ENCODE peak calls at places on chromosomes 7 and 10, in five cellular contexts. One of them, this sample, is unnamed.

GRCh38 chr7:44286182-44286617 is 39.2 kb downstream of the CAMK2B start:
- DNase-seq in cardiac fibroblast: no peak
- DNase-seq in BJ: no peak
- DNase-seq in chondrocyte: no peak
- DNase-seq in uterus: peak
- DNase-seq in this sample: peak

GRCh38 chr7:2063562-2064360 is 169.0 kb downstream of the MAD1L1 start:
- DNase-seq in BJ: no peak
- DNase-seq in uterus: peak
- DNase-seq in chondrocyte: no peak
- DNase-seq in cardiac fibroblast: peak
- DNase-seq in this sample: no peak

GRCh38 chr7:22442187-22442886 is 57.7 kb downstream of the STEAP1B start:
- DNase-seq in BJ: no peak
- DNase-seq in uterus: no peak
- DNase-seq in cardiac fibroblast: no peak
- DNase-seq in chondrocyte: no peak
- DNase-seq in this sample: no peak

GRCh38 chr7:68488366-68489060 is 1109.8 kb upstream of the AUTS2 start:
- DNase-seq in uterus: no peak
- DNase-seq in cardiac fibroblast: no peak
- DNase-seq in BJ: no peak
- DNase-seq in chondrocyte: no peak
- DNase-seq in this sample: no peak

GRCh38 chr7:80307251-80307856 is 172.7 kb downstream of the GNAI1 start:
- DNase-seq in BJ: peak
- DNase-seq in chondrocyte: no peak
- DNase-seq in cardiac fibroblast: peak
- DNase-seq in uterus: no peak
- DNase-seq in this sample: no peak

GRCh38 chr7:131183611-131184119 is 144.0 kb upstream of the MKLN1 start:
- DNase-seq in cardiac fibroblast: peak
- DNase-seq in chondrocyte: no peak
- DNase-seq in BJ: no peak
- DNase-seq in uterus: no peak
- DNase-seq in this sample: no peak

GRCh38 chr10:133044502-133044901 is 43.2 kb upstream of the ADGRA1 start:
- DNase-seq in cardiac fibroblast: peak
- DNase-seq in chondrocyte: no peak
- DNase-seq in BJ: no peak
- DNase-seq in uterus: peak
- DNase-seq in this sample: no peak

GRCh38 chr10:122154733-122155366 is 116.2 kb upstream of the BTBD16 start:
- DNase-seq in BJ: no peak
- DNase-seq in uterus: peak
- DNase-seq in chondrocyte: no peak
- DNase-seq in cardiac fibroblast: peak
- DNase-seq in this sample: no peak

GRCh38 chr7:28732037-28732869 is 225.9 kb downstream of the TRIL start:
- DNase-seq in chondrocyte: no peak
- DNase-seq in cardiac fibroblast: peak
- DNase-seq in uterus: peak
- DNase-seq in BJ: no peak
- DNase-seq in this sample: no peak

GRCh38 chr10:97367126-97367649 is 32.7 kb upstream of the FRAT2 start:
- DNase-seq in cardiac fibroblast: no peak
- DNase-seq in chondrocyte: no peak
- DNase-seq in uterus: no peak
- DNase-seq in BJ: no peak
- DNase-seq in this sample: no peak

GRCh38 chr10:3813267-3813666 is 28.3 kb upstream of the KLF6 start:
- DNase-seq in uterus: no peak
- DNase-seq in chondrocyte: no peak
- DNase-seq in cardiac fibroblast: no peak
- DNase-seq in BJ: no peak
- DNase-seq in this sample: no peak

GRCh38 chr7:71148098-71148497 is 16.2 kb downstream of the GALNT17 start:
- DNase-seq in BJ: no peak
- DNase-seq in uterus: no peak
- DNase-seq in cardiac fibroblast: no peak
- DNase-seq in chondrocyte: no peak
- DNase-seq in this sample: no peak

DNA sequence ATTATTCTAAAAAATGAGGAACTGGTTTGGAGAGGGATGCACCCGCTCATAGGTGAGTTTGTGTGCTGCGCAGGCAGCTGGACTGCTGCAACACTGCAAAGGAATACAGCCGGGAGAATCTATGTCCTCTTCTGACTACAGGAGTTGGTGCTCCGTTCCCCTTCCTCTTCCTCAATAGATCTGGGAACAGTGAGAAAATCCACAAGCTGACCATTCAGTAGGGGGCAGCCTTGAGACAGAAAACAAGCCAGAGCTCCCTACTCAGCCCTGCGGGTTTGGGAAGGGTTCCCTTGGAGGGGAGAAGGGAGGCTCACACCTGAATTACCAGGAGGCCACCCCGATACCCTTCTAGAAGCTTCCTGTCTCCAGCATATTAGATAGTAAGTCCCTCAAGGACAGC is 87.3 kb upstream of the FOXI2 start:
- DNase-seq in BJ: no peak
- DNase-seq in uterus: no peak
- DNase-seq in cardiac fibroblast: no peak
- DNase-seq in chondrocyte: no peak
- DNase-seq in this sample: no peak
- TF ChIP-seq CTCF in BJ: no peak
- TF ChIP-seq CTCF in uterus: no peak
- TF ChIP-seq CTCF in cardiac fibroblast: no peak
- TF ChIP-seq CTCF in chondrocyte: peak
- TF ChIP-seq CTCF in this sample: no peak

DNA sequence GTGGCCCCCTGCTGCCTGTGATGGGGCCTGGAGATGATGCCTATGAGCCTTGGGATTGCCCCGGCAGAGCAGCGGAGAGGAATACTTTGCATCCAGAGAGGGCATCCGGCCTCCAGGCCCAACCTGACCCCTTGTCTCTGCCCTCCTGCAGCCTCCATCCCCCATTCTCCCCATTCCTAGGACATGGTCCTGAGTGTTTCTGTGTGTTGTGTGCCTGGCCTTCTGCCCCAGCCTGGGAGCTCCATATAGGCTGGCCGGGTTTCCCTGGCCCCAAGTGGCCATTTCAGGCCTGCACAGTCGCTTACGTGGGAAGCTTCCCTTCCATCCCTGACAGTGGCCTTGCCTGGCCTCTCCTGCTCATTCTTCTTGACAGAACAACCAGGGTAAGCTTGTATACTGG is 296.7 kb upstream of the ZMIZ1 start:
- DNase-seq in cardiac fibroblast: no peak
- DNase-seq in uterus: no peak
- DNase-seq in chondrocyte: no peak
- DNase-seq in BJ: no peak
- DNase-seq in this sample: no peak
- TF ChIP-seq CTCF in cardiac fibroblast: no peak
- TF ChIP-seq CTCF in uterus: no peak
- TF ChIP-seq CTCF in chondrocyte: no peak
- TF ChIP-seq CTCF in BJ: no peak
- TF ChIP-seq CTCF in this sample: no peak

DNA sequence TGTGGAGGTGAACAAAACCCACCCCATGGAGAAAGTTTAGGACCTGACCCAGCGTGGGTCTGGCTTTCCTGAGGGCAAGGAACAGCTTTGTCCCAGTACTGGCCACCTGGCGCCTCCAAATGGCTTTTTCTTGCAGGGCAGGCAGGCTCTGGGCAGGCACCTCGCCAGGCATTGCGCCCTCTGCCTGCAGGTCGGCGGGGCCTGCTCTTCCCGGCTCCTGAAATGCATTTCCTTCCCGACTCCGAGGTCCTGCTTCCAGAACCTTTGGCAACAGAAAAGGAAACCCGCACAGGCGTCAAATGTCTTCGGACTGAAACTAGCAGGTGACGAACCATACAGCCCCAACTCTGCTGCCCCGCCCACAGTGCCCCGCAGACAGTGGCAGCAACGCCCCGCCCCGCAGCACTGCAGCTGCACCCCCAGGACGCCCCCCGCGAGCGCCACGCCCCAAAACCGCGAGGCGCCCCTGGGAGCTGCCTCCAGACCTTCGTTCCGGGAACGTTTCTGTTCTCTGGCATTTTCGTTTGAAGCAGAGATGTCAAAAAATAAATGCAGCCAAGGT is 65.5 kb downstream of the C10orf143 start:
- DNase-seq in BJ: no peak
- DNase-seq in cardiac fibroblast: peak
- DNase-seq in chondrocyte: no peak
- DNase-seq in uterus: no peak
- DNase-seq in this sample: no peak
- TF ChIP-seq CTCF in BJ: peak
- TF ChIP-seq CTCF in cardiac fibroblast: no peak
- TF ChIP-seq CTCF in chondrocyte: peak
- TF ChIP-seq CTCF in uterus: no peak
- TF ChIP-seq CTCF in this sample: no peak

GRCh38 chr7:115038158-115038557 is 116.3 kb downstream of the MDFIC start:
- DNase-seq in cardiac fibroblast: no peak
- DNase-seq in uterus: no peak
- DNase-seq in chondrocyte: no peak
- DNase-seq in BJ: no peak
- DNase-seq in this sample: no peak
- TF ChIP-seq CTCF in cardiac fibroblast: no peak
- TF ChIP-seq CTCF in uterus: no peak
- TF ChIP-seq CTCF in chondrocyte: no peak
- TF ChIP-seq CTCF in BJ: no peak
- TF ChIP-seq CTCF in this sample: no peak

GRCh38 chr10:71888623-71889387 is 37.8 kb upstream of the PSAP start:
- DNase-seq in chondrocyte: no peak
- DNase-seq in uterus: peak
- DNase-seq in BJ: peak
- DNase-seq in cardiac fibroblast: peak
- DNase-seq in this sample: no peak
- TF ChIP-seq CTCF in chondrocyte: peak
- TF ChIP-seq CTCF in uterus: no peak
- TF ChIP-seq CTCF in BJ: no peak
- TF ChIP-seq CTCF in cardiac fibroblast: no peak
- TF ChIP-seq CTCF in this sample: no peak

GRCh38 chr10:67808706-67809105 is 29.3 kb downstream of the DNAJC12 start:
- DNase-seq in uterus: no peak
- DNase-seq in BJ: no peak
- DNase-seq in cardiac fibroblast: no peak
- DNase-seq in chondrocyte: no peak
- DNase-seq in this sample: no peak

GRCh38 chr10:67803588-67804394 is 34.2 kb downstream of the DNAJC12 start:
- DNase-seq in BJ: no peak
- DNase-seq in uterus: no peak
- DNase-seq in chondrocyte: no peak
- DNase-seq in cardiac fibroblast: no peak
- DNase-seq in this sample: no peak

GRCh38 chr10:67804395-67804678 is 33.7 kb downstream of the DNAJC12 start:
- DNase-seq in uterus: no peak
- DNase-seq in BJ: no peak
- DNase-seq in cardiac fibroblast: no peak
- DNase-seq in chondrocyte: no peak
- DNase-seq in this sample: no peak

GRCh38 chr10:67812007-67812406 is 26.0 kb downstream of the DNAJC12 start:
- DNase-seq in cardiac fibroblast: no peak
- DNase-seq in chondrocyte: no peak
- DNase-seq in BJ: no peak
- DNase-seq in uterus: no peak
- DNase-seq in this sample: no peak

DNA sequence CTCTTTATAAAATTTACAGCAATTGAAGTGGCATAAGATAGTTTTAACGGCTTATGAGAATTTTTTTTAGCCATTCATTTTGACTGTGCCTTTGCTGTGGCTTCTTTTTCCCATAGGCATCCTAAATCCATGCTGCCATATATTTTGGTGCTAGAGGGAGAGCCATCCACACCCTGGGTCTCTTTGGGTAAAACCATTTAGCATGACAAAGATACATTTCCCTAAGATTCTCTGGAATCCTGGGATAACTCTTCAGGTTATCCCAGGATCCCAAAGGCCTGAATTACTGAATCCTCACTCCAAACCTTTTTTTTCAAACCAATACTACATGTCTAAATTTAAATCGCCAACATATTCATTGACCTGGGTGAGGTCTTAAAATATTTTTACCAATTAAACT is 28.9 kb downstream of the DNAJC12 start:
- DNase-seq in BJ: no peak
- DNase-seq in chondrocyte: no peak
- DNase-seq in cardiac fibroblast: no peak
- DNase-seq in uterus: no peak
- DNase-seq in this sample: no peak
- TF ChIP-seq CTCF in BJ: no peak
- TF ChIP-seq CTCF in chondrocyte: no peak
- TF ChIP-seq CTCF in cardiac fibroblast: no peak
- TF ChIP-seq CTCF in uterus: no peak
- TF ChIP-seq CTCF in this sample: no peak

This sample was measured in natural killer cell.